ENCODE peak calls at places on chromosomes 1 and 21, in four cellular contexts. P is HepG2, H is GM12878, E is A549. Q is an unnamed sample.

GRCh38 chr1:209800984-209801834 is 4.7 kb downstream of the IRF6 start:
- DNase-seq in P (no peak), H (no peak), E (no peak), Q (peak; percentile 87)

GRCh38 chr1:97385536-97385935 is 535.3 kb downstream of the DPYD start:
- DNase-seq in P (no peak), H (no peak), E (no peak), Q (no peak)

GRCh38 chr21:34812510-34813265 is 143.9 kb downstream of the CLIC6 start:
- DNase-seq in P (peak; percentile 78), H (no peak), E (peak; percentile 74), Q (no peak)

GRCh38 chr1:84245566-84245965 is 55.9 kb upstream of the SAMD13 start:
- DNase-seq in P (no peak), H (no peak), E (no peak), Q (peak; percentile 90)

GRCh38 chr21:32868631-32869454 is 97.3 kb upstream of the PAXBP1 start:
- DNase-seq in P (no peak), H (no peak), E (no peak), Q (no peak)

GRCh38 chr1:32353886-32354570 is 8.3 kb downstream of the FAM229A start:
- DNase-seq in P (no peak), H (no peak), E (no peak), Q (peak; percentile 26)

GRCh38 chr1:89603651-89604413 is 29.1 kb upstream of the LRRC8C start:
- DNase-seq in P (no peak), H (no peak), E (no peak), Q (no peak)

GRCh38 chr1:14109276-14109635 is 409.3 kb downstream of the PRDM2 start:
- DNase-seq in P (no peak), H (no peak), E (no peak), Q (no peak)

GRCh38 chr1:166507347-166507746 is 331.9 kb upstream of the POGK start:
- DNase-seq in P (no peak), H (no peak), E (no peak), Q (no peak)

GRCh38 chr1:147919881-147920280 is 8.3 kb upstream of the GPR89B start:
- DNase-seq in P (no peak), H (no peak), E (no peak), Q (no peak)

GRCh38 chr1:203630697-203631096 is 4.1 kb downstream of the ATP2B4 start:
- DNase-seq in P (no peak), H (no peak), E (no peak), Q (peak; percentile 31)
- TF ChIP-seq MYC in P (no peak), H (no peak), E (no peak), Q (no peak)

GRCh38 chr21:45460011-45460565 is 55.1 kb downstream of the COL18A1 start:
- DNase-seq in P (no peak), H (no peak), E (no peak), Q (no peak)
- H3K4me1 ChIP-seq in P (peaks cover 60% of the 10 kb centered on the region), H (no peaks in the 10 kb centered on the region), E (peaks cover 15% of the 10 kb centered on the region), Q (peaks cover 11% of the 10 kb centered on the region)

DNA sequence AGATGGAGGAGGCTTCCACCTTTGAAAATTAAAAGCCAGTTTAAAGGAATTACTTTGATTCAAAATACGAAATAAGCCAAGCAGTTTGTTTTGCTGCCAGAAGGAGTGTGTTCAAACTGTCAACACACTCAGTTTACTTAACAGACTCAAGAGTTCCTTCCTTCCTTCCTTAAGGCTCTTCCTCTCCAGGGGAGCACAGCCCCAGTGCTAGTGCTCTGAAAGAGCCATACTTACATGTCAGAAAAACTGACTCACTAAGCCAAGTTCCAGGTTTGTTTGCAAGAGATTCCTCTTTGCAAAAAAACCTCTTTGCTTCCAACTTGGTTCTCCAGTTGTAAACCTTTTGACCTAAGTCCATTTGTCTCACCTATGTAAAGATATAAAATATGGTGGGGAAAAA is 14.3 kb downstream of the SETD4 start:
- DNase-seq in P (no peak), H (no peak), E (no peak), Q (peak; percentile 62)
- TF ChIP-seq MYC in P (no peak), H (no peak), E (no peak), Q (no peak)

DNA sequence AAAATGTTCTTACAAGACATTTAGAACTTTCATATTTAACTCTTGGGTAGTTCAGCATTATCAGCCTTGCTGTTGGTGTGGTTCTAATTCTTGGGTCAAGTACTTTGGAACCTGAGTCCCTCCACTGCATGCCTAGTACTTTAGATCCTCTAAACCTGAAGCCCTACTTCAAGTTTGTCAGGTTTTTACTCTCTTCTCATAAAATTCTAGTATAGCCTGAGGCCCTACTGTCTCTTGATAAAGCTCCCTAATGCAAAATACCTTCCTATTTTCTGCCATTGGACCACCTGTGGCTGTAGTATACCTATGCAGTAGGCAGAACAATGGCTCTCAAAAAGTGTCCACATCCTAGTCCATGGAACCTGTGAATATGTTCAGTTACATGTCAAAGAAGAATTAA is 47.5 kb upstream of the NEK7 start:
- DNase-seq in P (no peak), H (no peak), E (no peak), Q (no peak)
- H3K4me1 ChIP-seq in P (no peaks in the 10 kb centered on the region), H (no peaks in the 10 kb centered on the region), E (no peaks in the 10 kb centered on the region), Q (no peaks in the 10 kb centered on the region)

DNA sequence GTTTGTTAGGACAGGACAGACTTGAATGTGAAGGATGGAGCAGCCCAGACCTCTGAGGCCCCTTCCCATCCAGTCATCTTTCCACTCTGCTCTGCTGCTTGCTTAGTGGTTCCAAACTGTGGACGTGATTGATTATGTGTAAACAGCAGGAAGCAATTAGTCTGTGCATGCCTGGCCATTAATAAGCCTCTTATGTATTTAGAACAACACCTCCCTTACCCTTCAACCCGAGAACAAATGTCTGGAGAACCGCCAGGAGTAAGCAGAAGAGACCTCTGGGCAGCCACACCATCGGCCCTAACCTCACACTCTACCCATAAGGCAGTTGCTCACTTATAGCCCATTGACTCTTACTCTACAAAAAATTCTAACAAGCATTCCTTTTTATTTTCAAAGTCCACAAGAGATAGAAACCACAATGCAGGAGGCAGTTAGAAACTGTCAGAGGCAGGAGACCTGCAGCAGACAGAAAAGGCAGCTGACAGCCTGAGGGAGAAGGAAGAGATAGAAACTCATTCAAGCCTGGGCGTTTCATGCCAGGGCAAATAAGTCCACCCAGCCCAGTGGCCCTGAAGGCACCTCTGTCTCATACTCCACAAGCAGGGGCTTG is 5.8 kb upstream of the EPHA8 start:
- DNase-seq in P (no peak), H (no peak), E (no peak), Q (peak; percentile 11)
- TF ChIP-seq MYC in P (no peak), H (no peak), E (no peak), Q (no peak)

GRCh38 chr1:158021721-158022120 is 28.3 kb downstream of the KIRREL1 start:
- DNase-seq in P (no peak), H (no peak), E (no peak), Q (no peak)
- H3K4me1 ChIP-seq in P (peaks cover 9% of the 10 kb centered on the region), H (no peaks in the 10 kb centered on the region), E (peaks cover 87% of the 10 kb centered on the region), Q (peaks cover 50% of the 10 kb centered on the region)

GRCh38 chr1:168180148-168180524 is 1.4 kb downstream of the TIPRL start:
- DNase-seq in P (no peak), H (no peak), E (no peak), Q (no peak)
- TF ChIP-seq MYC in P (no peak), H (no peak), E (no peak), Q (no peak)

Q was measured in endothelial cell of umbilical vein.